ENCODE peak calls at places on chromosomes 12 and 14, in nine cellular contexts. H is small intestine, Q is OCI-LY7, M is GM12878, V is sigmoid colon, B is suprapubic skin, X is aorta, W is GM23248, Z is neuronal stem cell. R is an unnamed sample.

GRCh38 chr12:21774358-21775129 is at the start of gene KCNJ8:
- DNase-seq in M (no peak), H (no peak), Z (peak; percentile 73), W (peak; percentile 73), Q (no peak), B (peak; percentile 81), V (peak; percentile 92), X (peak; percentile 93), R (no peak)

GRCh38 chr12:28622416-28622815 is 432.2 kb downstream of the CCDC91 start:
- DNase-seq in Z (no peak), V (no peak), W (peak; percentile 78), B (no peak), X (no peak), M (no peak), H (no peak), Q (no peak), R (peak; percentile 4)

GRCh38 chr12:108271951-108272729 is 67.0 kb downstream of the CMKLR1 start:
- DNase-seq in Q (no peak), X (no peak), M (no peak), H (no peak), Z (no peak), B (no peak), V (no peak), W (no peak), R (no peak)

GRCh38 chr12:130572553-130572952 is 143.5 kb downstream of the RIMBP2 start:
- DNase-seq in M (no peak), X (no peak), B (no peak), W (no peak), Z (no peak), Q (no peak), V (no peak), H (no peak), R (no peak)

GRCh38 chr12:16299403-16299802 is 21.9 kb upstream of the SLC15A5 start:
- DNase-seq in Z (no peak), X (no peak), V (no peak), H (no peak), W (peak; percentile 38), Q (no peak), B (no peak), M (no peak), R (peak; percentile 48)

GRCh38 chr12:56954057-56954577 is 3.3 kb downstream of the RDH16 start:
- DNase-seq in H (no peak), V (no peak), M (no peak), B (no peak), W (no peak), Z (no peak), X (no peak), Q (no peak), R (no peak)

GRCh38 chr14:89165810-89166209 is 251.2 kb downstream of the FOXN3 start:
- DNase-seq in W (no peak), Q (no peak), V (no peak), X (no peak), Z (no peak), H (no peak), M (peak; percentile 3), B (no peak), R (no peak)

GRCh38 chr14:71322660-71323250 is 415.5 kb downstream of the PCNX1 start:
- DNase-seq in B (no peak), Z (no peak), V (no peak), Q (peak; percentile 72), X (no peak), H (peak; percentile 65), M (peak; percentile 66), W (peak; percentile 69), R (no peak)

DNA sequence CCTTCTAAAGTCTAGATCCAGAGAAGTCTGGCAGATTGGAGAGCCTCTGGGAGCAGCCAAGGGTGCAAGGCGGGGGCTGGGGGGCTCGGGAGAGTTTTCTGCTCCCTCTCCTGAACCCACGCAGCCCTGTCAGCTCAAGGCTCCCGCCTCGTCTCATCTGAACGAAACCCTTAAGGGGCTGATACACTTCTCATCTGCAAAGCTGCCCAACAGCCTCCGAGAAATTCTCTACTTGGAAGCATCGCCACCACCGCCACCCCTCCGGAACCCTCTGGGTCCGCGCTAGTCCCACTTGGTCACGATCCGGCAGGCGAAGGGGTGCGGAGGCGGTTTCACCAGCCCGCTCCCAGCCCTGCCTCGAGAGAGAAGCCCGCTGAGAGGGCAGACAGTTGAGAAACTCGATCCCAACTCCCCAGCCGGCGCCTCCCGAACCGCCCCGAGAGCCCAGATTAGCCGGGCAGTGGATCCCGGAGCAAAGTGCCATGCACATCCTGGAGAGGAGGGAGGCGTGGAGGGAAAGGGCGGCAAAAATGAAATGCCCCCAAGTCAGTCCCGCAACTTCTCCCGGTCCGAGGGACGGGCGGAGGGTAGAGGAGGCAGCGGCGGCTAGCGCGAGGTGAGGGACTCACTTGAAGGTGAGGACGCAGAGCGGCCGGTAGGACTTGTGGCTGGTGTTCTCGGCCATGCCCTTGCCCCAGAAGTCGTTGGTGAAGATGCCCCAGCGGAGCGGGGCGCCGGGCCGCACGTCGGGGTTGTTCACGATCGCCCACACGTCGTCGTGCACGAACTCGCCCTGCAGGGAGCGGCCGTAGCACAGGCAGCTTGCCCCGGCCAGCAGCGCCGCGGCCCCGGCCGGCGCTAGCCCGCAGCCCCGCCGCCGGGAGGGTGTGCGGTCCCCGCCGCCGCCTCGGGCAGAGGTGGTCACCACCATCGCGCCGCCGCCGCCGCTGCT is 645 bp downstream of the TMTC1 start:
- DNase-seq in Q (no peak), Z (peak; percentile 56), H (no peak), B (peak; percentile 72), V (peak; percentile 75), X (peak; percentile 84), W (peak; percentile 81), M (no peak), R (no peak)
- H3K4me3 ChIP-seq in Q (no peak overlapping the region), Z (peak overlapping the region; percentile 95), H (peak overlapping the region; percentile 56), B (peak overlapping the region; percentile 80), V (peak overlapping the region; percentile 80), X (peak overlapping the region; percentile 42), W (peak overlapping the region; percentile 88), M (peak overlapping the region; percentile 50), R (peak overlapping the region; percentile 79)

DNA sequence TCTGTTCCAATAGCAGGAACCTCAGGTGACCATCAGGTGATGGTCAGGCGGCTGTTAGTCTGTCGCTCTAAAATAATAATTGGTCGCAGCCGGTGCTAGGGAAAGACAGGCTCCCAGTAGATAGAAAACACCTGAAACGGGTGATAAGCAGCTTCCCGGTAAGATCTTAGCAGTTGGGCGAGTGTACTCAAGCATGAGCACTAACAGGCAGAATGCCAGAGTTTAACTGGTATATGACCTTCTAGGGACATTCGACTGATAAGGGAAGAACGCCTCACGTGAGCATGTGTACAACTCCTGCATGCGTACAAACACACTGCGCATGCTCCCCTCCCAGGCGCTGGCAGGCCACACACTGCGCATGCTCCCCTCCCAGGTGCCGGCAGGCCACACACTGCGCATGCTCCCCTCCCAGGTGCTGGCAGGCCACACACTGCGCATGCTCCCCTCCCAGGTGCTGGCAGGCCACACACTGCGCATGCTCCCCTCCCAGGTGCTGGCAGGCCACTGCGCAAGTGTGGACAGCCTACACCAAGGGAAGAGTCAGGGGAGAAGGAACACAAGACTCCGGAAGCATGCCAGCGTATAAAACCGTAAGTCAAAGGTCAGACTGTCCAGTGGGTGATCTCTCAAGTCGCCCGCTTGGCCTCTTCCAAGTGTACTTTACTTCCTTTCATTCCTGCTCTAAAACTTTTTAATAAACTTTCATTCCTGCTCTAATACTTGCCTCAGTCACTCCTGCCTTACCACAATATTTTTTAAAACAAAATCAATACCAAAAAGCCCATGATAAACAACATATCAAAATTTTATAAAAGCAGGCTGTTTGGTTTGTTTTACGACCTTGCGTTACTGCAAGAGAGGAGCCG is 24.5 kb downstream of the GPRC5D start:
- DNase-seq in Z (no peak), V (peak; percentile 68), W (no peak), Q (no peak), B (peak; percentile 77), X (no peak), M (peak; percentile 28), H (peak; percentile 99), R (no peak)
- H3K4me3 ChIP-seq in Z (no peak overlapping the region), V (no peak overlapping the region), W (no peak overlapping the region), Q (no peak overlapping the region), B (peak overlapping the region; percentile 22), X (no peak overlapping the region), M (no peak overlapping the region), H (peak overlapping the region; percentile 27), R (peak overlapping the region; percentile 13)

DNA sequence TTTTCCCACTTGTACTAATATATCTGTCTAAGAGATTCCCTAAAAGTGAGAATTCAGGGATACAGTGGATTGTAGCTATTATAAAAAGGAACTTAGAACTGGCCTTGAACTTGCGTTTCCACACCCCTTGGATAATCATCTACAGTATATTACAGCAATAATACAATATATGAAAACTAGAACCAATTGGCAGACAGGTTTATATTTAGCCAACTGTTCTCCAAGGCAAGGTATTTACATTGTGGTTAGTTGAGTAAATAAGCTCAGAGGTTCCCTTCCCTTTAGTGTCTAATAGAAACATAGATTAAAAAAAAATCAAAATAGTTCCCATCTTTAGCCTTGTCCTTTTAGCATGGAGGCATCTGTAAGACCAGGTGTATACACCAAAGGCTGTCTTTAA is 42.1 kb downstream of the LIMA1 start:
- DNase-seq in X (no peak), M (no peak), Z (no peak), W (peak; percentile 30), Q (no peak), B (no peak), V (no peak), H (peak; percentile 87), R (no peak)
- H3K4me3 ChIP-seq in X (no peak overlapping the region), M (no peak overlapping the region), Z (no peak overlapping the region), W (peak overlapping the region; percentile 20), Q (no peak overlapping the region), B (no peak overlapping the region), V (no peak overlapping the region), H (no peak overlapping the region), R (no peak overlapping the region)

GRCh38 chr12:58969227-58969626 is 48.9 kb upstream of the LRIG3 start:
- DNase-seq in Q (no peak), Z (no peak), V (no peak), B (no peak), H (no peak), W (no peak), M (no peak), X (no peak), R (no peak)
- H3K4me3 ChIP-seq in Q (no peak overlapping the region), Z (no peak overlapping the region), V (no peak overlapping the region), B (no peak overlapping the region), H (no peak overlapping the region), W (no peak overlapping the region), M (no peak overlapping the region), X (no peak overlapping the region), R (no peak overlapping the region)

DNA sequence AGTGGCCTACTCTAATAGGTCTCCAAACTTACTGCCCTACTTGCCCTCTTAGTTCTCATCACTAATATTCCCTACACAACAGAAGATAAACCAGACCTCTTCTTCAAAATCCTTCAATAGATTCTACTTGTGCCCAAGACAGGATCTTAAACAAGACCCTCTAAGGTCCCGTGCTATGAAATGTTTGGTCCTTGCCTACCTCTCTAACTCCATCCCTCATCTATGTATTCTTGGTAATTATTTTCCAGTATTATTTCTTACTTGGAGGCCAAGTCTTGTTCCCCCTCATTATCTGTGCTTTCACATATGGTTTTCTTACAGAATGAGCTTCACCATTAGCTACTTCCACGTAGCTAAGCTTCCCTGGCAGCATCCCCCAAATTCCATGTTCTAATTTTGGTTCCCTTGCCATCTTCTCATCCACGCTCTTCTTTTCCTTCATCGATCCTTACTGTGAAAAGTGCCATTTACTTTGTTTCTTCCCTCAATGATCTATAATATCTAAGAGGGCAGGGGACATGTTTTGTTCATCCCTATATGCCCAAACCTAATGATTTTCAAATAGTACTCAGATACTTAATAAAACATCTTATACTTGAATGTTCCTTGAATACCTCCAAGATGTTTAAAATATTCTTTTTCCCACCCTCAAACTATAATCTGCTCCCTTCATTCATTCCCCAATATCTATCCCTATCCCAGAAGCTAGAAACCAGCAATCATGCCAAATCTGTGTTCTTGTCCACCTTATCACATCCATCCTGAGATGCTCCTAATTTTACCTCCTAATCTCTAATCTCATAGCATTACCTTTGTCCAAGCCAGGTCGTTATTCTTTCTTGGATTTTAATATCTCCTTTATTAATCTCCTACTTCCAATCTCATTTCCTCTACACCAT is 10.1 kb downstream of the HNRNPC start:
- DNase-seq in B (no peak), M (no peak), Z (no peak), H (no peak), Q (no peak), W (no peak), V (no peak), X (no peak), R (no peak)
- H3K4me3 ChIP-seq in B (no peak overlapping the region), M (peak overlapping the region; percentile 47), Z (no peak overlapping the region), H (no peak overlapping the region), Q (no peak overlapping the region), W (no peak overlapping the region), V (no peak overlapping the region), X (no peak overlapping the region), R (no peak overlapping the region)

R was measured in skeletal muscle cell.